ENCODE peak calls at places on chromosome X, in five cellular contexts. S is K562, N is H1, J is HepG2, P is GM12878. X is an unnamed sample.

GRCh38 chrX:48800574-48801280 is 1.1 kb upstream of the HDAC6 start:
- DNase-seq in S (peak), N (no peak), J (no peak), P (no peak), X (no peak)

GRCh38 chrX:106726485-106727437 is at the start of gene RNF128:
- DNase-seq in S (no peak), N (peak), J (peak), P (no peak), X (peak)

GRCh38 chrX:49876750-49877149 is 2.5 kb upstream of the USP27X start:
- DNase-seq in S (peak), N (no peak), J (peak), P (no peak), X (no peak)

GRCh38 chrX:40068048-40068447 is 29.7 kb downstream of the BCOR start:
- DNase-seq in S (no peak), N (no peak), J (no peak), P (no peak), X (no peak)

GRCh38 chrX:129932137-129932791 is 26.3 kb downstream of the UTP14A start:
- DNase-seq in S (peak), N (peak), J (peak), P (peak), X (peak)

GRCh38 chrX:17405225-17405969 is 30.4 kb downstream of the NHS start:
- DNase-seq in S (no peak), N (no peak), J (peak), P (no peak), X (no peak)

GRCh38 chrX:155048997-155049619 is 21.8 kb downstream of the CMC4 start:
- DNase-seq in S (peak), N (no peak), J (peak), P (no peak), X (peak)

GRCh38 chrX:40145001-40145631 is 47.4 kb upstream of the BCOR start:
- DNase-seq in S (no peak), N (no peak), J (no peak), P (no peak), X (peak)

GRCh38 chrX:84248226-84248625 is 60.2 kb upstream of the RPS6KA6 start:
- DNase-seq in S (no peak), N (no peak), J (no peak), P (no peak), X (no peak)

GRCh38 chrX:38881066-38881465 is 79.8 kb downstream of the MID1IP1 start:
- DNase-seq in S (no peak), N (no peak), J (no peak), P (no peak), X (no peak)

GRCh38 chrX:110167952-110168451 is 149.9 kb downstream of the AMMECR1 start:
- DNase-seq in S (peak), N (no peak), J (no peak), P (no peak), X (peak)

GRCh38 chrX:122094611-122095010 is 1047.2 kb downstream of the GLUD2 start:
- DNase-seq in S (no peak), N (no peak), J (no peak), P (no peak), X (no peak)

GRCh38 chrX:47556045-47556623 is 4.9 kb upstream of the ARAF start:
- DNase-seq in S (peak), N (peak), J (no peak), P (peak), X (peak)

GRCh38 chrX:49762175-49762704 is 66.5 kb upstream of the PAGE1 start:
- DNase-seq in S (no peak), N (no peak), J (peak), P (no peak), X (no peak)

GRCh38 chrX:56233100-56233499 is 944 bp downstream of the KLF8 start:
- DNase-seq in S (no peak), N (no peak), J (no peak), P (no peak), X (no peak)

GRCh38 chrX:54029543-54030143 is 14.6 kb downstream of the PHF8 start:
- DNase-seq in S (no peak), N (no peak), J (no peak), P (no peak), X (no peak)

GRCh38 chrX:53116101-53116500 is 22.2 kb downstream of the KANTR start:
- DNase-seq in S (no peak), N (no peak), J (no peak), P (no peak), X (no peak)

GRCh38 chrX:104795804-104796203 is 229.8 kb downstream of the IL1RAPL2 start:
- DNase-seq in S (no peak), N (no peak), J (no peak), P (no peak), X (no peak)

GRCh38 chrX:154374361-154375155 is at the start of gene FLNA:
- DNase-seq in S (no peak), N (no peak), J (no peak), P (no peak), X (peak)

DNA sequence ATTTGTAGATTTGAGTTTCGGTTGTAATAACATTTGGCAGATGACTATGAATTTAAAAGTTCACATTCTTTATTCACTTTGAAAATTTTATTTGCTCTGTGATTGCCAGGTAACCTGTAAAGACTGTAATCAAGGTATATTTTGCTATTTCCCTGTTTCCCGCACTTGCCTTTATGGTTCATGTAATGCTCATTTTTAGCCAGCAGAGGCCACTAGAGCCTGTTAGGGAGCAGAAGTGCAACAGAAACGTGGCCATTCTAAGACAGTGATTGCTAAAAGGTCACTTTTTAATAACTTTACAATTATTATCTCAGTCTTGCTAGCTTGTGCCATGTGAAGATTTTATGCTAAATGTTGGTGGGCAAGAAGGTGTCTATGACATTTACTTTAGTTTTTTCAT is 12.4 kb downstream of the YIPF6 start:
- DNase-seq in S (peak), N (no peak), J (peak), P (no peak), X (peak)
- TF ChIP-seq SP1 in S (no peak), N (no peak), J (no peak), P (no peak), X (no peak)

GRCh38 chrX:74925210-74926088 is at the start of gene NEXMIF:
- DNase-seq in S (no peak), N (no peak), J (peak), P (no peak), X (peak)
- TF ChIP-seq CTCF in S (no peak), N (peak), J (peak), P (no peak), X (no peak)

DNA sequence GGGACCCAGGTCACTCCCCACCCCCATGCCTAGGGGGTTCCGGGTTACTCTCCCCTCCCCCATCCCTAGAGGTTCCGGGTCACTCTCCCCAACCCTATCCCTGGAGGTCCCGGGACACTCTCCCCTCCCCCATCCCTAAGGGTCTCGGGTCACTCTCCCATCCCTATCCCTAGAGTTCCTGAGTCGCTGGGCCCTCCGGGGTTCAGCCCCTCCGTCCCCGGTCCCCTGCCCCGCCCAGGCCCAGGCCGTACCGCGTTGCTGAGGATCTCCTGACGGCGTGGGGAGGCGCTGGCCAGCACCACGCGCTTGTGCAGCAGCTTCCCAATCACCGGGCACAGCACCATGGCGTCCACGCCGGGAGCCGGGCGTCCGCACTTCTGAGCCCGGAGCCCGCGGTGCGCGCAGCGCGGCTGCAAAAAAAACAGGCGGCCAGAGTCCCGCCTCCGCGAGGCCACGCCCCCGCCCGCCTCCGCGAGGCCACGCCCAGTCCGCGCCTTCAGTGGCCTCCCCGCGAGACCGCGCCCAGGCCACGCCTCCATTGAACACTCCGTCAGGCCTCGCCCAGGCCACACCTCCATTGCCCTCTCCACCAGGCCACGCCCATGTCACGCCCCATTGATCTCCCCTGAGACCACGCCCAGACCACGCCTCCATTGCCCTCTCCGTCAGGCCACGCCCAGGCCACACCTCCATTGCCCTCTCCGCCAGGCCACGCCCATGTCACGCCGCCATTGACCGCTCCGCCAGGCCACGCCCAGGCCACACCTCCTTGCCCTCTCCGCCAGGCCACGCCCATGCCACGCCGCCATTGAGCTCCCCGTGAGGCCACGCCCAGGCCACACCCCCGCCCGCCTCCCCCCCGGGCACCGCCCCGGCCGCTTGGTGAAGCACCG is at the start of gene ASMTL:
- DNase-seq in S (peak), N (peak), J (peak), P (peak), X (peak)
- TF ChIP-seq CREB1 in S (no peak), N (peak), J (no peak), P (peak), X (peak)

GRCh38 chrX:131801911-131802310 is 221.2 kb upstream of the STK26 start:
- DNase-seq in S (no peak), N (no peak), J (no peak), P (no peak), X (no peak)

GRCh38 chrX:131801066-131801465 is 222.0 kb upstream of the STK26 start:
- DNase-seq in S (no peak), N (no peak), J (no peak), P (no peak), X (no peak)

GRCh38 chrX:131802836-131803626 is 220.1 kb upstream of the STK26 start:
- DNase-seq in S (peak), N (no peak), J (no peak), P (peak), X (peak)
- TF ChIP-seq SP1 in S (no peak), N (no peak), J (no peak), P (no peak), X (no peak)

DNA sequence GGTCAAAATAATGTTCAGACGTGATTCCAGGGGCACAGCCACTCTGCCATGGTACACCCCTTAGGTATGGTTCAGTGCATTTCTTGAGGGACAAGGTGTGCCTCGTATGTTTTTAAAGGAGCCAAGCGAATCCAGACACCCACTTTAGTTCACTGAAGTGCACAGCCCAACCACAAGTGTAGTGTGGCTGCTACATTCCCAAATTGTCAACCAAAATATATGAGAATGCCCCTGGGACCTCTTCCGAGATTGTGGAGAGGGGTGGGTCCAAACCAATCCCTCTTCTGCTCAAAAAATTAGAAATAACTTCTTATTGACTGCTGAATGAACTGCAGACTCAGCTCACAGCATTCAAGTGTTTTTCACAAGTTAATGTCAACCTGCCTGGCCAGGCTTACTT is 7.4 kb upstream of the BRS3 start:
- DNase-seq in S (no peak), N (no peak), J (no peak), P (no peak), X (no peak)
- TF ChIP-seq CTCF in S (no peak), N (no peak), J (no peak), P (no peak), X (no peak)

GRCh38 chrX:77087529-77088169 is 359.5 kb upstream of the FGF16 start:
- DNase-seq in S (no peak), N (no peak), J (peak), P (no peak), X (no peak)

DNA sequence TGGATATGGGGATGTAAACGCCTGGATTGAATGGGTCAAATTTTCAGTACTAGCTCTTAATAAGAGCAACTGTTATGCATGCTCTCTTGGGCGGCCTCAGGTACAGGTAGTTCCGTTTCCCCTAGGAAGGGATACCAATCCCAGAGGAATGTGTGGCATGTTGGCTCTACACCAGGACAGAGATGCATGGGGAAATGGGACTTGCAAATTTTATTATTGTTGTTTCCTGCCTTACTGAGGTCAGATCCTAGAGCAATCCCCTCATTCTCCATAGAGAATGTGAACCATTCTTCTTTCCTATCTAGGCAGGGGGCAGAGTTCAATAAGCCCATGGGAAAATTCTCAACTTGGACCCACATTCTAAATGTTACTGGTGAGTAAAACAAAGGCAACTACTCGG is 361.8 kb upstream of the FGF16 start:
- DNase-seq in S (no peak), N (no peak), J (no peak), P (no peak), X (no peak)
- TF ChIP-seq CREB1 in S (no peak), N (no peak), J (no peak), P (no peak), X (no peak)

GRCh38 chrX:139930923-139931645 is 1.8 kb downstream of the ATP11C start:
- DNase-seq in S (peak), N (no peak), J (peak), P (no peak), X (no peak)
- TF ChIP-seq SP1 in S (no peak), N (no peak), J (no peak), P (no peak), X (no peak)

DNA sequence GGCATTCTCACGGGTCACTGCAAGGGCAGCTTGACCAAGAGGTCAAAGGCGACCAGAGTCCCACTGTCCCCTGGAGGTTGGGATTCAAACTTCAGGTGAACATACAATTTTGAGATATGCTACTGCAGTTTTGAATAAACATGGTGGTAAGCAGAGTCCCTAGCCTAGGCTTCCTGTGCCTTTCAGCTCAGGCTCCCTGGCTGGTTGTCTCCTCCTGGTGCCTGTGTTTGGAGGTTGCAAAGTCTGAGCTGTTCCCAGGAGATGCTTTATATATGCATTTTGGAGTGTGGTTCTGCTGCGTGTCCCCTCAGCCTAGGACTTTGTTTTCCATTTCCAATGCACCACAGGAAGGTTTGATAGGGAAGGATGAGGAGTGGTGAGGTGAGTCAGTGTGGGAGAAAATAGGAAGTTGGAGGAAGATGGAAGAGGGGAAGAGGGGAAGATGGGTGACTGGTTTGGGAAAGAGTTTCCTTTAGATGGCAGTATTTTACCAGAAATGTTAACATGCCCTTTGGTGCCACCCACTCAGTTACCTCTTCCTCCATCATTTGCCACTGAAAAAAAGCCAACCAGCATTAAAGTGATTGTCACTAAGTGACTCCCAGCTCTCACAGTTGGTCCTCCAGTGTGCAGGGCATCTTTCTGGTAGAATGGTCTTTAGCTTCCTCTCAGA is 211.7 kb upstream of the AGTR2 start:
- DNase-seq in S (no peak), N (no peak), J (no peak), P (no peak), X (no peak)
- TF ChIP-seq CTCF in S (no peak), N (no peak), J (peak), P (no peak), X (no peak)

GRCh38 chrX:2631743-2632532 is 59.2 kb upstream of the CD99 start:
- DNase-seq in S (no peak), N (no peak), J (no peak), P (no peak), X (no peak)

GRCh38 chrX:2627272-2627867 is 63.7 kb upstream of the CD99 start:
- DNase-seq in S (peak), N (no peak), J (peak), P (no peak), X (peak)

GRCh38 chrX:2629316-2630168 is 61.6 kb upstream of the CD99 start:
- DNase-seq in S (peak), N (no peak), J (peak), P (no peak), X (no peak)

GRCh38 chrX:2626750-2627149 is 64.3 kb upstream of the CD99 start:
- DNase-seq in S (no peak), N (no peak), J (no peak), P (no peak), X (no peak)

GRCh38 chrX:2628751-2629315 is 62.3 kb upstream of the CD99 start:
- DNase-seq in S (no peak), N (no peak), J (peak), P (no peak), X (no peak)
- TF ChIP-seq CREB1 in S (no peak), N (no peak), J (no peak), P (no peak), X (no peak)